ENCODE peak calls at places on chromosome 16, in six cellular contexts. N, C, I, F, B and O are unnamed samples.
A peak's percentile ranks its signal among the peaks of the same experiment; 100 is the strongest.

GRCh38 chr16:84460406-84461028 is 43.9 kb downstream of the MEAK7 start:
- DNase-seq in N (no peak), C (no peak), I (no peak), F (no peak), B (no peak), O (no peak)

GRCh38 chr16:11112723-11113348 is 143.2 kb downstream of the SOCS1 start:
- DNase-seq in N (peak; percentile 76), C (no peak), I (no peak), F (no peak), B (no peak), O (peak; percentile 55)

GRCh38 chr16:14015461-14015860 is 55.7 kb upstream of the MRTFB start:
- DNase-seq in N (no peak), C (no peak), I (no peak), F (no peak), B (no peak), O (no peak)

GRCh38 chr16:85363881-85364280 is 249.2 kb upstream of the GSE1 start:
- DNase-seq in N (no peak), C (no peak), I (peak; percentile 42), F (no peak), B (no peak), O (no peak)

GRCh38 chr16:866252-866651 is 65.7 kb upstream of the GNG13 start:
- DNase-seq in N (no peak), C (no peak), I (no peak), F (no peak), B (no peak), O (no peak)

GRCh38 chr16:2701713-2702437 is 18.1 kb downstream of the PRSS27 start:
- DNase-seq in N (no peak), C (no peak), I (no peak), F (no peak), B (no peak), O (no peak)

GRCh38 chr16:4693956-4694663 is 748 bp downstream of the NUDT16L1 start:
- DNase-seq in N (peak; percentile 74), C (peak; percentile 81), I (no peak), F (no peak), B (peak; percentile 48), O (peak; percentile 57)

GRCh38 chr16:50603206-50604064 is 55.2 kb downstream of the NKD1 start:
- DNase-seq in N (no peak), C (peak; percentile 95), I (no peak), F (no peak), B (no peak), O (no peak)

GRCh38 chr16:53129281-53130192 is 74.7 kb downstream of the CHD9 start:
- DNase-seq in N (peak; percentile 25), C (no peak), I (no peak), F (no peak), B (no peak), O (no peak)

GRCh38 chr16:14151256-14152030 is 80.3 kb downstream of the MRTFB start:
- DNase-seq in N (no peak), C (no peak), I (no peak), F (no peak), B (no peak), O (no peak)

GRCh38 chr16:10835281-10835931 is 16.8 kb upstream of the TVP23A start:
- DNase-seq in N (no peak), C (no peak), I (no peak), F (no peak), B (no peak), O (no peak)

GRCh38 chr16:53695070-53695469 is 8.6 kb downstream of the RPGRIP1L start:
- DNase-seq in N (no peak), C (no peak), I (no peak), F (no peak), B (no peak), O (no peak)

GRCh38 chr16:65988019-65988418 is 378.5 kb upstream of the CDH5 start:
- DNase-seq in N (no peak), C (no peak), I (no peak), F (no peak), B (no peak), O (no peak)

GRCh38 chr16:10668322-10669045 is 26.2 kb downstream of the TEKT5 start:
- DNase-seq in N (peak; percentile 45), C (no peak), I (no peak), F (peak; percentile 57), B (peak; percentile 45), O (peak; percentile 33)

GRCh38 chr16:75305364-75306101 is 54.1 kb upstream of the BCAR1 start:
- DNase-seq in N (peak; percentile 80), C (peak; percentile 90), I (peak; percentile 54), F (no peak), B (peak; percentile 97), O (peak; percentile 78)

GRCh38 chr16:3819175-3819527 is 61.4 kb downstream of the CREBBP start:
- DNase-seq in N (no peak), C (no peak), I (no peak), F (no peak), B (no peak), O (no peak)

GRCh38 chr16:3542153-3542550 is 35.1 kb downstream of the NLRC3 start:
- DNase-seq in N (no peak), C (no peak), I (no peak), F (no peak), B (no peak), O (no peak)

DNA sequence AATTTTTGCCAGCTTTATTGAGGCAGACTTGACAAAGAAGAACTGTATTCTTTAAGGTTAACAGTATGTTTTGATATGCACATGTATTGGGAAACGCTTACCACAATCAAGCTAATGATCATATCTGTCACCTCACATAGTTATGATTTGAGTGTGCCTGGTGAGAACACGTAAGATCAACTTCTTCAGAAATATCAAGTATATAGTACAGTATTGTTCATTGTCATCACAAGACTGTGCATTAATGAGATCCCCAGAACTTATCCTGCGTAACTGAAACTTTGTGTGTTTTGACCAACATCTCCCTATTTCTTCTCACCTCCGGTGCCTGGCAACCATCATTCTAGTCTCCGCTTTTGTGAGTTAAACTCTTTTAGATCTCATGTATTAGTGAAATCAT is 756.4 kb upstream of the EEF2KMT start:
- DNase-seq in N (no peak), C (no peak), I (no peak), F (no peak), B (no peak), O (no peak)
- TF ChIP-seq EP300 in N (no peak), C (no peak), I (no peak), F (no peak), B (no peak), O (no peak)

DNA sequence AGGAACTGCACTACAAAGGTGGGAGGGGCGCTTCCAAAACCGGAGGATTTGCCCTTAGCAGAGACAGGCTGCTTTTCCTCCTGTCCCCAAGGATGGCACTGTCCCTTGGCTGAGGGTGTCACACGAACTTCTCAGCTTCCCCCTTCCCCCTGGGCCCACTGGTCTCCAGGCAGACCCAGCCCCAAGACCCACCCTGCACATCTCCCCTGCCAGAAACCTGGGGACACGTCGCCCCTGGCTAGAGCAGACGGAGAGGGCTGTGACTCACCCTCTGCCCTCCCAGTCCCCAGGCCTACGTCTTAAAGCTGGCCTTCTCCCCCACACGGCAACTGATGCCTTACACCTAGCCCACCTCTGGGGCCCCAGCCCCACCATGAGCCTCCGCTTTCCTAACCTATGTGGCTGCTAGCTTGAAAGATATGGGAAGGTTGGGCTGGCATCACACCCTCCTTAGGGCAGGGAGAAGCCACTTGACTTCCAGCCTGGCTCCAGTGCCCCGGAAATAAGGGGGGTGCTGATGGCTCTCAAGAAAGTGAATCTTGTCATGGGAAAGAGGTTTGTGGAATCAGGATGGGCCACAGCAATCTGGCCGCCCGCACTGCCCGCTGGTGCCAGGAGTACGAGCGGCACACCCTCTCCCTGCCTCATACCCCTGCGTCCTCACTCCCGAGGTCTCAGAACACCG is 4.6 kb downstream of the ZNF319 start:
- DNase-seq in N (no peak), C (no peak), I (no peak), F (no peak), B (no peak), O (no peak)
- TF ChIP-seq EP300 in N (no peak), C (no peak), I (no peak), F (no peak), B (no peak), O (no peak)

GRCh38 chr16:70642633-70643032 is 3.7 kb upstream of the IL34 start:
- DNase-seq in N (no peak), C (no peak), I (no peak), F (no peak), B (no peak), O (no peak)

GRCh38 chr16:70634861-70635260 is 11.5 kb upstream of the IL34 start:
- DNase-seq in N (no peak), C (no peak), I (no peak), F (no peak), B (no peak), O (no peak)

GRCh38 chr16:70644763-70645597 is 1.4 kb upstream of the IL34 start:
- DNase-seq in N (peak; percentile 34), C (no peak), I (no peak), F (no peak), B (no peak), O (no peak)

GRCh38 chr16:70635356-70636016 is 10.9 kb upstream of the IL34 start:
- DNase-seq in N (no peak), C (no peak), I (peak; percentile 45), F (no peak), B (no peak), O (no peak)

DNA sequence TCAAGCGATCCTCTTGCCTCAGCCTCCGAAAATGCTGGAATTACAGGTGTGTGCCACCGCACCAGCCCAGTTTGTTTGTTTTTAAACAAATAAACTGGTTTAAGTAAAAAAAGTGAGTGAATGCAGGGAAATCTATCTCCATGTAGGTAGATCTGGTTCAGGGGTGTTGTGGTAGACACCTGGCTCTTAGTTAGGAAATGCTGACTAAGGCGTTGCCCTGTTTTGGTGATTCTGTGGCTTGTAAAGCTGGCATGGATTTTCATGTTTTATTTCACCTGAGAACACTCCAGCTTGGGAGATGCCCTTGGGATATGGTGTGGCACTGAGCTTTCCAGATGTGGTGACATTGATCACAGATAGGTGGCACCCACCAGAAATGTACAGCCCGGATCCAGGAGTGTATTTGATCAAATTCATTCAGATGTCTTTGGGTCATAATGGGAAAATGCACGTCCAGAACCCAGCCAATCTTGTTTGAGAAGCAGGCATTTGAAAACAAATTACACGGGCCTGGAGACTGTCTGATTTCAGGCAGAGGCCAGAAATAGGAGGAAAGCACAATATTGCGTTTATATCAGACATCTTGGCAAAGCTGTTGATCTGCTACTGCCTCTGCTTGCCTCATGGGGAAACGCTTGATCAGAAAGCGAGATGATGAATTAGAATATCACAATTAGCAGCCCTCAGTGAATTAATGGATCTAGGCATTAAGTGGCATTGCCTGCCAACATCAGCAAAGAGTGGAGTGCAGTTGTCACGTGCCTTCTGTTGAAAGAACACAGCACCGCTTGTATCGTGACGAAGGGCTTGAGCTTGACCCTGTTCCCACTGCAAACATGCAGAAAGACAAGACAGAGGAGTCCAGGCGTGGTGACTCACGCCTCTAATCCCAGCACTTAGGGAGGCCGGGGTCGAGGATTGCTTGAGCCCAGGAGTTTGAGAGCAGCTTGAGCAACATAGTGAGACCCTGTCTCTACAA is 7.3 kb upstream of the IL34 start:
- DNase-seq in N (no peak), C (peak; percentile 84), I (no peak), F (no peak), B (no peak), O (no peak)
- TF ChIP-seq EP300 in N (no peak), C (no peak), I (no peak), F (no peak), B (no peak), O (no peak)

GRCh38 chr16:31507929-31508705 is at the start of gene RUSF1:
- DNase-seq in N (peak; percentile 84), C (peak; percentile 95), I (peak; percentile 90), F (peak; percentile 91), B (peak; percentile 72), O (peak; percentile 93)
- TF ChIP-seq EP300 in N (peak; percentile 50), C (peak; percentile 61), I (peak; percentile 80), F (no peak), B (no peak), O (peak; percentile 6)